ENCODE peak calls at places on chromosome 5, in eight cellular contexts. E, J, D, M, W, X, P and H are unnamed samples.

GRCh38 chr5:126014691-126015090 is 408.5 kb upstream of the GRAMD2B start:
- DNase-seq in X (no peak), P (no peak), W (no peak), D (no peak), E (no peak), J (no peak), M (no peak), H (no peak)

GRCh38 chr5:178551059-178551458 is 39.1 kb downstream of the COL23A1 start:
- DNase-seq in P (peak), X (no peak), W (no peak), M (no peak), J (peak), D (no peak), E (no peak), H (peak)

GRCh38 chr5:160033546-160034252 is 24.8 kb downstream of the TTC1 start:
- DNase-seq in D (no peak), J (no peak), X (no peak), E (no peak), P (no peak), M (no peak), W (no peak), H (no peak)

GRCh38 chr5:179754024-179754423 is 21.4 kb downstream of the MAML1 start:
- DNase-seq in D (no peak), J (no peak), P (no peak), W (no peak), X (no peak), E (no peak), M (no peak), H (no peak)

GRCh38 chr5:135759149-135759784 is 75.2 kb upstream of the SLC25A48 start:
- DNase-seq in X (no peak), P (no peak), J (no peak), E (no peak), D (no peak), W (no peak), M (no peak), H (no peak)

GRCh38 chr5:181188700-181189362 is 16.2 kb downstream of the TRIM7 start:
- DNase-seq in P (no peak), D (no peak), W (peak), X (peak), M (peak), E (peak), J (peak), H (peak)

GRCh38 chr5:76799588-76799987 is 19.2 kb upstream of the F2RL1 start:
- DNase-seq in X (no peak), M (no peak), W (no peak), P (no peak), D (no peak), E (no peak), J (no peak), H (no peak)

GRCh38 chr5:146667633-146668032 is 151.6 kb upstream of the GPR151 start:
- DNase-seq in X (no peak), M (no peak), E (no peak), J (peak), P (peak), W (no peak), D (no peak), H (peak)

GRCh38 chr5:95958308-95959014 is 3.2 kb downstream of the ELL2 start:
- DNase-seq in J (peak), W (no peak), D (no peak), E (no peak), X (no peak), M (no peak), P (peak), H (peak)

GRCh38 chr5:137126829-137127228 is 372.3 kb downstream of the SPOCK1 start:
- DNase-seq in W (no peak), M (no peak), X (no peak), E (no peak), D (no peak), J (no peak), P (no peak), H (no peak)

GRCh38 chr5:54113060-54113459 is 197.3 kb downstream of the ARL15 start:
- DNase-seq in M (no peak), W (no peak), X (no peak), E (no peak), D (no peak), J (no peak), P (no peak), H (peak)

GRCh38 chr5:78610163-78610583 is 38.4 kb downstream of the LHFPL2 start:
- DNase-seq in X (peak), M (no peak), P (peak), D (no peak), W (no peak), J (peak), E (no peak), H (peak)

GRCh38 chr5:179768326-179769085 is 25.3 kb upstream of the LTC4S start:
- DNase-seq in X (no peak), D (no peak), J (no peak), W (no peak), E (no peak), M (no peak), P (no peak), H (no peak)

GRCh38 chr5:160011471-160011870 is 2.5 kb downstream of the TTC1 start:
- DNase-seq in M (no peak), E (no peak), D (no peak), W (no peak), J (no peak), X (no peak), P (no peak), H (no peak)

GRCh38 chr5:124566875-124567450 is 179.5 kb downstream of the ZNF608 start:
- DNase-seq in P (no peak), D (no peak), E (no peak), X (no peak), W (no peak), J (no peak), M (no peak), H (no peak)

GRCh38 chr5:111068208-111068607 is 3.3 kb upstream of the TSLP start:
- DNase-seq in E (no peak), D (no peak), M (no peak), J (no peak), X (no peak), W (no peak), P (no peak), H (no peak)

GRCh38 chr5:76289692-76290091 is 113.4 kb upstream of the IQGAP2 start:
- DNase-seq in M (no peak), W (no peak), P (no peak), J (no peak), E (no peak), X (no peak), D (no peak), H (no peak)